ENCODE peak calls at places on chromosomes 11 and 22, in five cellular contexts. One of them, this sample, is unnamed.

GRCh38 chr11:34890089-34890488 is 26.1 kb downstream of the APIP start:
- DNase-seq in IMR-90: no peak
- DNase-seq in A549: peak
- DNase-seq in K562: no peak
- DNase-seq in HepG2: no peak
- DNase-seq in this sample: no peak

GRCh38 chr11:57474017-57474750 is 13.9 kb downstream of the RTN4RL2 start:
- DNase-seq in HepG2: no peak
- DNase-seq in K562: peak
- DNase-seq in A549: no peak
- DNase-seq in IMR-90: peak
- DNase-seq in this sample: no peak

GRCh38 chr11:98453378-98453777 is 567.4 kb upstream of the CNTN5 start:
- DNase-seq in A549: no peak
- DNase-seq in K562: no peak
- DNase-seq in IMR-90: no peak
- DNase-seq in HepG2: no peak
- DNase-seq in this sample: no peak

GRCh38 chr11:68302256-68303054 is 9.9 kb upstream of the LRP5 start:
- DNase-seq in A549: peak
- DNase-seq in K562: peak
- DNase-seq in IMR-90: peak
- DNase-seq in HepG2: peak
- DNase-seq in this sample: no peak

GRCh38 chr11:17391493-17392355 is 3.3 kb upstream of the KCNJ11 start:
- DNase-seq in A549: no peak
- DNase-seq in K562: no peak
- DNase-seq in HepG2: no peak
- DNase-seq in IMR-90: no peak
- DNase-seq in this sample: no peak

GRCh38 chr22:35638408-35638807 is 9.8 kb upstream of the APOL6 start:
- DNase-seq in K562: no peak
- DNase-seq in IMR-90: peak
- DNase-seq in A549: no peak
- DNase-seq in HepG2: no peak
- DNase-seq in this sample: no peak

GRCh38 chr11:95371147-95371546 is 140.1 kb upstream of the SESN3 start:
- DNase-seq in IMR-90: no peak
- DNase-seq in A549: no peak
- DNase-seq in HepG2: no peak
- DNase-seq in K562: no peak
- DNase-seq in this sample: no peak

GRCh38 chr11:9759519-9760179 is 95.8 kb downstream of the SWAP70 start:
- DNase-seq in HepG2: peak
- DNase-seq in A549: peak
- DNase-seq in IMR-90: peak
- DNase-seq in K562: peak
- DNase-seq in this sample: no peak

GRCh38 chr11:118274184-118274583 is 10.1 kb upstream of the MPZL2 start:
- DNase-seq in IMR-90: no peak
- DNase-seq in A549: no peak
- DNase-seq in K562: no peak
- DNase-seq in HepG2: no peak
- DNase-seq in this sample: no peak

GRCh38 chr22:17633217-17633997 is 4.9 kb upstream of the ATP6V1E1 start:
- DNase-seq in K562: peak
- DNase-seq in A549: peak
- DNase-seq in HepG2: peak
- DNase-seq in IMR-90: peak
- DNase-seq in this sample: no peak

GRCh38 chr22:39634530-39635399 is 64.2 kb downstream of the CACNA1I start:
- DNase-seq in K562: peak
- DNase-seq in IMR-90: peak
- DNase-seq in HepG2: peak
- DNase-seq in A549: peak
- DNase-seq in this sample: no peak

GRCh38 chr11:122634507-122634906 is 21.0 kb upstream of the UBASH3B start:
- DNase-seq in K562: no peak
- DNase-seq in HepG2: no peak
- DNase-seq in IMR-90: peak
- DNase-seq in A549: no peak
- DNase-seq in this sample: peak

GRCh38 chr11:21177379-21177778 is 508.0 kb downstream of the NELL1 start:
- DNase-seq in K562: no peak
- DNase-seq in A549: no peak
- DNase-seq in HepG2: no peak
- DNase-seq in IMR-90: no peak
- DNase-seq in this sample: no peak

GRCh38 chr11:112320668-112321067 is 60.0 kb upstream of the PLET1 start:
- DNase-seq in IMR-90: peak
- DNase-seq in K562: no peak
- DNase-seq in A549: no peak
- DNase-seq in HepG2: peak
- DNase-seq in this sample: no peak

GRCh38 chr11:16807306-16807705 is 68.9 kb downstream of the C11orf58 start:
- DNase-seq in IMR-90: no peak
- DNase-seq in HepG2: no peak
- DNase-seq in A549: no peak
- DNase-seq in K562: no peak
- DNase-seq in this sample: no peak

GRCh38 chr11:17479284-17480214 is 2.9 kb upstream of the ABCC8 start:
- DNase-seq in IMR-90: no peak
- DNase-seq in HepG2: no peak
- DNase-seq in K562: peak
- DNase-seq in A549: peak
- DNase-seq in this sample: peak

GRCh38 chr11:110447897-110448522 is 18.3 kb downstream of the FDX1 start:
- DNase-seq in A549: no peak
- DNase-seq in HepG2: no peak
- DNase-seq in K562: no peak
- DNase-seq in IMR-90: no peak
- DNase-seq in this sample: no peak

GRCh38 chr22:40857309-40857851 is 432 bp downstream of the XPNPEP3 start:
- DNase-seq in A549: no peak
- DNase-seq in IMR-90: no peak
- DNase-seq in K562: no peak
- DNase-seq in HepG2: no peak
- DNase-seq in this sample: no peak

GRCh38 chr22:40853961-40854360 is 2.5 kb downstream of the ST13 start:
- DNase-seq in K562: no peak
- DNase-seq in HepG2: no peak
- DNase-seq in A549: no peak
- DNase-seq in IMR-90: no peak
- DNase-seq in this sample: no peak

GRCh38 chr22:40855104-40855959 is 1.1 kb downstream of the ST13 start:
- DNase-seq in IMR-90: no peak
- DNase-seq in HepG2: no peak
- DNase-seq in K562: no peak
- DNase-seq in A549: no peak
- DNase-seq in this sample: no peak

GRCh38 chr22:40856513-40857308 is at the start of the genes ST13 and XPNPEP3:
- DNase-seq in K562: peak
- DNase-seq in A549: peak
- DNase-seq in HepG2: peak
- DNase-seq in IMR-90: peak
- DNase-seq in this sample: peak

GRCh38 chr22:40855960-40856512 is 403 bp downstream of the ST13 start:
- DNase-seq in HepG2: no peak
- DNase-seq in IMR-90: peak
- DNase-seq in A549: peak
- DNase-seq in K562: peak
- DNase-seq in this sample: no peak
- TF ChIP-seq MAFK in HepG2: no peak
- TF ChIP-seq MAFK in IMR-90: no peak
- TF ChIP-seq MAFK in A549: no peak
- TF ChIP-seq MAFK in K562: no peak
- TF ChIP-seq MAFK in this sample: no peak

GRCh38 chr22:41177626-41178424 is 27.3 kb upstream of the L3MBTL2 start:
- DNase-seq in A549: no peak
- DNase-seq in HepG2: no peak
- DNase-seq in K562: no peak
- DNase-seq in IMR-90: no peak
- DNase-seq in this sample: no peak

GRCh38 chr22:41178425-41178975 is 26.6 kb upstream of the L3MBTL2 start:
- DNase-seq in IMR-90: no peak
- DNase-seq in A549: no peak
- DNase-seq in HepG2: no peak
- DNase-seq in K562: no peak
- DNase-seq in this sample: no peak

GRCh38 chr22:41180926-41181325 is 24.2 kb upstream of the L3MBTL2 start:
- DNase-seq in A549: no peak
- DNase-seq in HepG2: no peak
- DNase-seq in IMR-90: no peak
- DNase-seq in K562: no peak
- DNase-seq in this sample: no peak

GRCh38 chr22:41184679-41185078 is 20.4 kb upstream of the L3MBTL2 start:
- DNase-seq in K562: no peak
- DNase-seq in IMR-90: no peak
- DNase-seq in A549: no peak
- DNase-seq in HepG2: no peak
- DNase-seq in this sample: peak

DNA sequence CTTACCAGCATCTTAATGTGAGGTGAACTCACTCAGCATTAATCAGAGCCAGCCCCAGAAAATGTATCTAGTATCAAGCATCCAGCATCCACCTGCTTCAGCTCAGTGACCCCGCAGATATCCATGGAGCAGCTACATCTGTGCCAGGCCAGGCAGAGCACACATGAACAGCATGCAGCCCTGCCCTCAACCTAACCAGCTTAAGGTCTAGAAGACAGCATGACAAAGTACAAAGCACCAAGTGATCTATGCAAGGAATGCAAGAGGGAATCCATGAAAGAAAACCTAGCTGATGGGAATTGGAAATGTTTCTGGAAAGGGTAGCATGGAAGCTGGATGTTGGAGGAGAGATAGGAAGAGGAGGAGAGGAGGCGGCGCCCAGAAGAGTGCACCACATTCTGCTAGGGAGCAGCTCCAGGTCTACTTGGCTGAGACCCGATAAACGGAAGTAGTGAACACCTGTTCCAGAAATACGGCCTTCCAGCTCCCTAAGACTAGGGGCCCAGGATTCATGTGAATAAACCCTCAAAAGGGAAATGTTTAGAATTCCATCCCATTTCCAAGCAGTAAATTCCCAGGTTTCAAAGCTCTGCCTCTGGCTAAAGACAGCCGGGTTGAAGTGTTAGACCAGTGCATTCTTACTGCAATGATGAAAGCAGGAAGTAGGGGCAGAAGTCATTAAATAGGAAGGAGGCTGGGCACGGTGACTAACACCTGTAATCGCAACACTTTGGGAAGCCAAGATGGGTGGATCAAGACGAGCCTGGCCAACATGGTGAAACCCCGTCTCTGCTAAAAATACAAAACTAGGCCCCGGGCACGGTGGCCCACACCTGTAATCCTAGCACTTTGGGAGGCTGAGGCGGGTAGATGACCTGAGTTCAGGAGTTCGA is 23.5 kb upstream of the L3MBTL2 start:
- DNase-seq in A549: no peak
- DNase-seq in IMR-90: peak
- DNase-seq in HepG2: no peak
- DNase-seq in K562: no peak
- DNase-seq in this sample: no peak
- TF ChIP-seq MAFK in A549: no peak
- TF ChIP-seq MAFK in IMR-90: no peak
- TF ChIP-seq MAFK in HepG2: no peak
- TF ChIP-seq MAFK in K562: no peak
- TF ChIP-seq MAFK in this sample: no peak

GRCh38 chr11:70496591-70497535 is 98.5 kb downstream of the CTTN start:
- DNase-seq in A549: no peak
- DNase-seq in HepG2: no peak
- DNase-seq in IMR-90: no peak
- DNase-seq in K562: no peak
- DNase-seq in this sample: no peak

GRCh38 chr11:70497536-70498075 is 99.3 kb downstream of the CTTN start:
- DNase-seq in HepG2: no peak
- DNase-seq in K562: no peak
- DNase-seq in IMR-90: no peak
- DNase-seq in A549: no peak
- DNase-seq in this sample: no peak

GRCh38 chr11:70500076-70500847 is 101.9 kb downstream of the CTTN start:
- DNase-seq in K562: no peak
- DNase-seq in A549: no peak
- DNase-seq in HepG2: no peak
- DNase-seq in IMR-90: no peak
- DNase-seq in this sample: no peak

GRCh38 chr11:70498976-70499801 is 100.9 kb downstream of the CTTN start:
- DNase-seq in IMR-90: no peak
- DNase-seq in A549: no peak
- DNase-seq in K562: no peak
- DNase-seq in HepG2: no peak
- DNase-seq in this sample: no peak

GRCh38 chr11:70498171-70498571 is 99.8 kb downstream of the CTTN start:
- DNase-seq in HepG2: no peak
- DNase-seq in IMR-90: no peak
- DNase-seq in A549: no peak
- DNase-seq in K562: no peak
- DNase-seq in this sample: no peak
- TF ChIP-seq MAFK in HepG2: no peak
- TF ChIP-seq MAFK in IMR-90: no peak
- TF ChIP-seq MAFK in A549: no peak
- TF ChIP-seq MAFK in K562: no peak
- TF ChIP-seq MAFK in this sample: no peak

GRCh38 chr22:41831383-41831782 is 1.5 kb upstream of the SREBF2 start:
- DNase-seq in HepG2: no peak
- DNase-seq in K562: no peak
- DNase-seq in IMR-90: no peak
- DNase-seq in A549: no peak
- DNase-seq in this sample: no peak
- TF ChIP-seq MAFK in HepG2: no peak
- TF ChIP-seq MAFK in K562: no peak
- TF ChIP-seq MAFK in IMR-90: no peak
- TF ChIP-seq MAFK in A549: no peak
- TF ChIP-seq MAFK in this sample: no peak

This sample was measured in H1.